ENCODE peak calls at places on chromosomes 12 and 14, in eight cellular contexts. E, X, R, M, O, T, J and B are unnamed samples.
A peak's percentile ranks its signal among the peaks of the same experiment; 100 is the strongest.

GRCh38 chr12:40141996-40142395 is 36.1 kb upstream of the SLC2A13 start:
- DNase-seq in J (no peak), O (no peak), R (no peak), M (no peak), X (no peak), E (no peak), T (no peak), B (no peak)

GRCh38 chr14:105864116-105864515 is 337.7 kb downstream of the TMEM121 start:
- DNase-seq in E (no peak), O (no peak), T (no peak), J (no peak), X (no peak), R (no peak), M (no peak), B (peak; percentile 6)

GRCh38 chr14:22086149-22086548 is 412.5 kb upstream of the OR4E1 start:
- DNase-seq in O (no peak), X (no peak), M (no peak), J (no peak), R (no peak), E (no peak), T (no peak), B (no peak)

GRCh38 chr12:47997321-47997720 is 7.0 kb downstream of the COL2A1 start:
- DNase-seq in X (no peak), E (no peak), J (no peak), T (no peak), M (no peak), R (no peak), O (no peak), B (no peak)

GRCh38 chr12:131692431-131692830 is 18.5 kb upstream of the SFSWAP start:
- DNase-seq in X (no peak), J (no peak), T (no peak), M (no peak), R (no peak), E (no peak), O (no peak), B (no peak)

GRCh38 chr14:99522457-99522891 is 41.3 kb downstream of the CCNK start:
- DNase-seq in X (no peak), O (no peak), T (peak; percentile 32), M (peak; percentile 84), E (peak; percentile 72), R (no peak), J (no peak), B (no peak)

GRCh38 chr12:5808956-5809355 is 136.1 kb downstream of the ANO2 start:
- DNase-seq in M (peak; percentile 97), X (peak; percentile 82), O (no peak), E (peak; percentile 80), R (no peak), J (no peak), T (peak; percentile 77), B (no peak)

GRCh38 chr14:88825078-88825458 is 617 bp downstream of the TTC8 start:
- DNase-seq in O (no peak), R (no peak), M (no peak), X (no peak), J (no peak), T (no peak), E (peak; percentile 11), B (no peak)

GRCh38 chr14:37816135-37816534 is 220.7 kb downstream of the TTC6 start:
- DNase-seq in M (no peak), X (peak; percentile 5), E (no peak), R (no peak), J (no peak), T (no peak), O (no peak), B (no peak)

GRCh38 chr12:129902371-129903091 is 1.3 kb downstream of the TMEM132D start:
- DNase-seq in M (no peak), O (no peak), X (no peak), T (no peak), E (no peak), R (peak; percentile 12), J (no peak), B (no peak)

GRCh38 chr14:23123419-23123818 is 4.4 kb upstream of the CEBPE start:
- DNase-seq in M (no peak), E (no peak), X (peak; percentile 61), T (no peak), J (no peak), O (no peak), R (no peak), B (no peak)

GRCh38 chr14:76497550-76498484 is 121.9 kb downstream of the ESRRB start:
- DNase-seq in E (no peak), T (no peak), O (no peak), R (no peak), J (no peak), M (no peak), X (no peak), B (peak; percentile 12)

GRCh38 chr12:13940466-13940865 is 40.9 kb downstream of the GRIN2B start:
- DNase-seq in X (no peak), J (no peak), R (no peak), E (no peak), O (no peak), M (no peak), T (no peak), B (no peak)